ENCODE peak calls at places on chromosome 17, in nine cellular contexts. One of them, this sample, is unnamed.

GRCh38 chr17:21033350-21033749 is 9.5 kb downstream of the USP22 start:
- DNase-seq in suprapubic skin: no peak
- DNase-seq in stimulated activated naive CD4-positive, alpha-beta T cell: no peak
- DNase-seq in GM12865: no peak
- DNase-seq in stomach: no peak
- DNase-seq in stimulated activated CD4-positive, alpha-beta T cell treated with anti-CD3 and anti-CD28 coated beads, TNF-alpha, amount 100 ng/mL, for 48 hours: no peak
- DNase-seq in activated naive CD8-positive, alpha-beta T cell treated with anti-CD3 and anti-CD28 coated beads for 36 hours: no peak
- DNase-seq in mucosa of descending colon: no peak
- DNase-seq in SHP77: no peak
- DNase-seq in this sample: no peak

GRCh38 chr17:74961657-74962360 is 10.8 kb downstream of the HID1 start:
- DNase-seq in suprapubic skin: peak
- DNase-seq in stimulated activated naive CD4-positive, alpha-beta T cell: peak
- DNase-seq in GM12865: peak
- DNase-seq in stomach: peak
- DNase-seq in stimulated activated CD4-positive, alpha-beta T cell treated with anti-CD3 and anti-CD28 coated beads, TNF-alpha, amount 100 ng/mL, for 48 hours: peak
- DNase-seq in activated naive CD8-positive, alpha-beta T cell treated with anti-CD3 and anti-CD28 coated beads for 36 hours: peak
- DNase-seq in mucosa of descending colon: peak
- DNase-seq in SHP77: peak
- DNase-seq in this sample: peak

GRCh38 chr17:38325221-38325851 is 18.4 kb downstream of the GPR179 start:
- DNase-seq in suprapubic skin: no peak
- DNase-seq in stimulated activated naive CD4-positive, alpha-beta T cell: no peak
- DNase-seq in GM12865: no peak
- DNase-seq in stomach: no peak
- DNase-seq in stimulated activated CD4-positive, alpha-beta T cell treated with anti-CD3 and anti-CD28 coated beads, TNF-alpha, amount 100 ng/mL, for 48 hours: no peak
- DNase-seq in activated naive CD8-positive, alpha-beta T cell treated with anti-CD3 and anti-CD28 coated beads for 36 hours: no peak
- DNase-seq in mucosa of descending colon: no peak
- DNase-seq in SHP77: no peak
- DNase-seq in this sample: no peak

GRCh38 chr17:49312722-49313121 is 49.3 kb downstream of the ZNF652 start:
- DNase-seq in suprapubic skin: no peak
- DNase-seq in stimulated activated naive CD4-positive, alpha-beta T cell: no peak
- DNase-seq in GM12865: no peak
- DNase-seq in stomach: no peak
- DNase-seq in stimulated activated CD4-positive, alpha-beta T cell treated with anti-CD3 and anti-CD28 coated beads, TNF-alpha, amount 100 ng/mL, for 48 hours: no peak
- DNase-seq in activated naive CD8-positive, alpha-beta T cell treated with anti-CD3 and anti-CD28 coated beads for 36 hours: no peak
- DNase-seq in mucosa of descending colon: no peak
- DNase-seq in SHP77: no peak
- DNase-seq in this sample: no peak

GRCh38 chr17:81387235-81388060 is 7.8 kb upstream of the BAHCC1 start:
- DNase-seq in suprapubic skin: no peak
- DNase-seq in stimulated activated naive CD4-positive, alpha-beta T cell: no peak
- DNase-seq in GM12865: peak
- DNase-seq in stomach: peak
- DNase-seq in stimulated activated CD4-positive, alpha-beta T cell treated with anti-CD3 and anti-CD28 coated beads, TNF-alpha, amount 100 ng/mL, for 48 hours: peak
- DNase-seq in activated naive CD8-positive, alpha-beta T cell treated with anti-CD3 and anti-CD28 coated beads for 36 hours: peak
- DNase-seq in mucosa of descending colon: peak
- DNase-seq in SHP77: no peak
- DNase-seq in this sample: no peak

GRCh38 chr17:66331038-66331816 is 28.8 kb downstream of the PRKCA start:
- DNase-seq in suprapubic skin: no peak
- DNase-seq in stimulated activated naive CD4-positive, alpha-beta T cell: peak
- DNase-seq in GM12865: no peak
- DNase-seq in stomach: no peak
- DNase-seq in stimulated activated CD4-positive, alpha-beta T cell treated with anti-CD3 and anti-CD28 coated beads, TNF-alpha, amount 100 ng/mL, for 48 hours: no peak
- DNase-seq in activated naive CD8-positive, alpha-beta T cell treated with anti-CD3 and anti-CD28 coated beads for 36 hours: no peak
- DNase-seq in mucosa of descending colon: no peak
- DNase-seq in SHP77: no peak
- DNase-seq in this sample: no peak

GRCh38 chr17:48335858-48336500 is 94.0 kb downstream of the SKAP1 start:
- DNase-seq in suprapubic skin: no peak
- DNase-seq in stimulated activated naive CD4-positive, alpha-beta T cell: no peak
- DNase-seq in GM12865: peak
- DNase-seq in stomach: no peak
- DNase-seq in stimulated activated CD4-positive, alpha-beta T cell treated with anti-CD3 and anti-CD28 coated beads, TNF-alpha, amount 100 ng/mL, for 48 hours: no peak
- DNase-seq in activated naive CD8-positive, alpha-beta T cell treated with anti-CD3 and anti-CD28 coated beads for 36 hours: no peak
- DNase-seq in mucosa of descending colon: no peak
- DNase-seq in SHP77: peak
- DNase-seq in this sample: no peak

GRCh38 chr17:76122411-76123126 is 18.5 kb downstream of the FOXJ1 start:
- DNase-seq in suprapubic skin: no peak
- DNase-seq in stimulated activated naive CD4-positive, alpha-beta T cell: no peak
- DNase-seq in GM12865: no peak
- DNase-seq in stomach: no peak
- DNase-seq in stimulated activated CD4-positive, alpha-beta T cell treated with anti-CD3 and anti-CD28 coated beads, TNF-alpha, amount 100 ng/mL, for 48 hours: no peak
- DNase-seq in activated naive CD8-positive, alpha-beta T cell treated with anti-CD3 and anti-CD28 coated beads for 36 hours: no peak
- DNase-seq in mucosa of descending colon: no peak
- DNase-seq in SHP77: no peak
- DNase-seq in this sample: no peak

GRCh38 chr17:8059131-8059530 is 20.3 kb downstream of the ALOX15B start:
- DNase-seq in suprapubic skin: peak
- DNase-seq in stimulated activated naive CD4-positive, alpha-beta T cell: no peak
- DNase-seq in GM12865: no peak
- DNase-seq in stomach: no peak
- DNase-seq in stimulated activated CD4-positive, alpha-beta T cell treated with anti-CD3 and anti-CD28 coated beads, TNF-alpha, amount 100 ng/mL, for 48 hours: no peak
- DNase-seq in activated naive CD8-positive, alpha-beta T cell treated with anti-CD3 and anti-CD28 coated beads for 36 hours: no peak
- DNase-seq in mucosa of descending colon: no peak
- DNase-seq in SHP77: peak
- DNase-seq in this sample: no peak

GRCh38 chr17:42846594-42847280 is 2.4 kb downstream of the AOC2 start:
- DNase-seq in suprapubic skin: no peak
- DNase-seq in stimulated activated naive CD4-positive, alpha-beta T cell: no peak
- DNase-seq in GM12865: no peak
- DNase-seq in stomach: no peak
- DNase-seq in stimulated activated CD4-positive, alpha-beta T cell treated with anti-CD3 and anti-CD28 coated beads, TNF-alpha, amount 100 ng/mL, for 48 hours: no peak
- DNase-seq in activated naive CD8-positive, alpha-beta T cell treated with anti-CD3 and anti-CD28 coated beads for 36 hours: no peak
- DNase-seq in mucosa of descending colon: no peak
- DNase-seq in SHP77: no peak
- DNase-seq in this sample: no peak

GRCh38 chr17:76969598-76970172 is 101.5 kb downstream of the MGAT5B start:
- DNase-seq in suprapubic skin: no peak
- DNase-seq in stimulated activated naive CD4-positive, alpha-beta T cell: no peak
- DNase-seq in GM12865: no peak
- DNase-seq in stomach: no peak
- DNase-seq in stimulated activated CD4-positive, alpha-beta T cell treated with anti-CD3 and anti-CD28 coated beads, TNF-alpha, amount 100 ng/mL, for 48 hours: no peak
- DNase-seq in activated naive CD8-positive, alpha-beta T cell treated with anti-CD3 and anti-CD28 coated beads for 36 hours: no peak
- DNase-seq in mucosa of descending colon: no peak
- DNase-seq in SHP77: peak
- DNase-seq in this sample: no peak

GRCh38 chr17:41278176-41278955 is 2.9 kb downstream of the KRTAP9-7 start:
- DNase-seq in suprapubic skin: no peak
- DNase-seq in stimulated activated naive CD4-positive, alpha-beta T cell: no peak
- DNase-seq in GM12865: no peak
- DNase-seq in stomach: no peak
- DNase-seq in stimulated activated CD4-positive, alpha-beta T cell treated with anti-CD3 and anti-CD28 coated beads, TNF-alpha, amount 100 ng/mL, for 48 hours: no peak
- DNase-seq in activated naive CD8-positive, alpha-beta T cell treated with anti-CD3 and anti-CD28 coated beads for 36 hours: no peak
- DNase-seq in mucosa of descending colon: no peak
- DNase-seq in SHP77: no peak
- DNase-seq in this sample: no peak

GRCh38 chr17:350706-351435 is 1.7 kb downstream of the RPH3AL start:
- DNase-seq in suprapubic skin: no peak
- DNase-seq in stimulated activated naive CD4-positive, alpha-beta T cell: no peak
- DNase-seq in GM12865: no peak
- DNase-seq in stomach: peak
- DNase-seq in stimulated activated CD4-positive, alpha-beta T cell treated with anti-CD3 and anti-CD28 coated beads, TNF-alpha, amount 100 ng/mL, for 48 hours: no peak
- DNase-seq in activated naive CD8-positive, alpha-beta T cell treated with anti-CD3 and anti-CD28 coated beads for 36 hours: no peak
- DNase-seq in mucosa of descending colon: peak
- DNase-seq in SHP77: peak
- DNase-seq in this sample: no peak

GRCh38 chr17:51819341-51819740 is 339.2 kb downstream of the CA10 start:
- DNase-seq in suprapubic skin: no peak
- DNase-seq in stimulated activated naive CD4-positive, alpha-beta T cell: no peak
- DNase-seq in GM12865: no peak
- DNase-seq in stomach: no peak
- DNase-seq in stimulated activated CD4-positive, alpha-beta T cell treated with anti-CD3 and anti-CD28 coated beads, TNF-alpha, amount 100 ng/mL, for 48 hours: no peak
- DNase-seq in activated naive CD8-positive, alpha-beta T cell treated with anti-CD3 and anti-CD28 coated beads for 36 hours: no peak
- DNase-seq in mucosa of descending colon: no peak
- DNase-seq in SHP77: no peak
- DNase-seq in this sample: no peak

GRCh38 chr17:72191901-72192300 is 71.1 kb downstream of the SOX9 start:
- DNase-seq in suprapubic skin: no peak
- DNase-seq in stimulated activated naive CD4-positive, alpha-beta T cell: no peak
- DNase-seq in GM12865: no peak
- DNase-seq in stomach: no peak
- DNase-seq in stimulated activated CD4-positive, alpha-beta T cell treated with anti-CD3 and anti-CD28 coated beads, TNF-alpha, amount 100 ng/mL, for 48 hours: no peak
- DNase-seq in activated naive CD8-positive, alpha-beta T cell treated with anti-CD3 and anti-CD28 coated beads for 36 hours: no peak
- DNase-seq in mucosa of descending colon: no peak
- DNase-seq in SHP77: no peak
- DNase-seq in this sample: no peak

GRCh38 chr17:60073621-60074020 is 5.1 kb downstream of the HEATR6 start:
- DNase-seq in suprapubic skin: no peak
- DNase-seq in stimulated activated naive CD4-positive, alpha-beta T cell: no peak
- DNase-seq in GM12865: no peak
- DNase-seq in stomach: no peak
- DNase-seq in stimulated activated CD4-positive, alpha-beta T cell treated with anti-CD3 and anti-CD28 coated beads, TNF-alpha, amount 100 ng/mL, for 48 hours: no peak
- DNase-seq in activated naive CD8-positive, alpha-beta T cell treated with anti-CD3 and anti-CD28 coated beads for 36 hours: no peak
- DNase-seq in mucosa of descending colon: no peak
- DNase-seq in SHP77: no peak
- DNase-seq in this sample: no peak

GRCh38 chr17:42305543-42306384 is 17.5 kb downstream of the STAT5A start:
- DNase-seq in suprapubic skin: no peak
- DNase-seq in stimulated activated naive CD4-positive, alpha-beta T cell: peak
- DNase-seq in GM12865: no peak
- DNase-seq in stomach: no peak
- DNase-seq in stimulated activated CD4-positive, alpha-beta T cell treated with anti-CD3 and anti-CD28 coated beads, TNF-alpha, amount 100 ng/mL, for 48 hours: no peak
- DNase-seq in activated naive CD8-positive, alpha-beta T cell treated with anti-CD3 and anti-CD28 coated beads for 36 hours: no peak
- DNase-seq in mucosa of descending colon: no peak
- DNase-seq in SHP77: no peak
- DNase-seq in this sample: no peak

GRCh38 chr17:31561469-31562412 is 170.3 kb downstream of the RAB11FIP4 start:
- DNase-seq in suprapubic skin: no peak
- DNase-seq in stimulated activated naive CD4-positive, alpha-beta T cell: no peak
- DNase-seq in GM12865: no peak
- DNase-seq in stomach: no peak
- DNase-seq in stimulated activated CD4-positive, alpha-beta T cell treated with anti-CD3 and anti-CD28 coated beads, TNF-alpha, amount 100 ng/mL, for 48 hours: no peak
- DNase-seq in activated naive CD8-positive, alpha-beta T cell treated with anti-CD3 and anti-CD28 coated beads for 36 hours: no peak
- DNase-seq in mucosa of descending colon: no peak
- DNase-seq in SHP77: no peak
- DNase-seq in this sample: no peak

GRCh38 chr17:82786427-82786826 is 34.6 kb downstream of the TBCD start:
- DNase-seq in suprapubic skin: no peak
- DNase-seq in stimulated activated naive CD4-positive, alpha-beta T cell: no peak
- DNase-seq in GM12865: no peak
- DNase-seq in stomach: no peak
- DNase-seq in stimulated activated CD4-positive, alpha-beta T cell treated with anti-CD3 and anti-CD28 coated beads, TNF-alpha, amount 100 ng/mL, for 48 hours: no peak
- DNase-seq in activated naive CD8-positive, alpha-beta T cell treated with anti-CD3 and anti-CD28 coated beads for 36 hours: no peak
- DNase-seq in mucosa of descending colon: no peak
- DNase-seq in SHP77: no peak
- DNase-seq in this sample: no peak

GRCh38 chr17:42536048-42536371 is at the start of gene NAGLU:
- DNase-seq in suprapubic skin: peak
- DNase-seq in stimulated activated naive CD4-positive, alpha-beta T cell: peak
- DNase-seq in GM12865: peak
- DNase-seq in stomach: peak
- DNase-seq in stimulated activated CD4-positive, alpha-beta T cell treated with anti-CD3 and anti-CD28 coated beads, TNF-alpha, amount 100 ng/mL, for 48 hours: peak
- DNase-seq in activated naive CD8-positive, alpha-beta T cell treated with anti-CD3 and anti-CD28 coated beads for 36 hours: peak
- DNase-seq in mucosa of descending colon: peak
- DNase-seq in SHP77: peak
- DNase-seq in this sample: peak

GRCh38 chr17:79941088-79942010 is 94.3 kb downstream of the TBC1D16 start:
- DNase-seq in suprapubic skin: no peak
- DNase-seq in stimulated activated naive CD4-positive, alpha-beta T cell: no peak
- DNase-seq in GM12865: no peak
- DNase-seq in stomach: no peak
- DNase-seq in stimulated activated CD4-positive, alpha-beta T cell treated with anti-CD3 and anti-CD28 coated beads, TNF-alpha, amount 100 ng/mL, for 48 hours: no peak
- DNase-seq in activated naive CD8-positive, alpha-beta T cell treated with anti-CD3 and anti-CD28 coated beads for 36 hours: no peak
- DNase-seq in mucosa of descending colon: no peak
- DNase-seq in SHP77: no peak
- DNase-seq in this sample: no peak

GRCh38 chr17:8941980-8942617 is 23.4 kb downstream of the PIK3R5 start:
- DNase-seq in suprapubic skin: no peak
- DNase-seq in stimulated activated naive CD4-positive, alpha-beta T cell: peak
- DNase-seq in GM12865: peak
- DNase-seq in stomach: no peak
- DNase-seq in stimulated activated CD4-positive, alpha-beta T cell treated with anti-CD3 and anti-CD28 coated beads, TNF-alpha, amount 100 ng/mL, for 48 hours: no peak
- DNase-seq in activated naive CD8-positive, alpha-beta T cell treated with anti-CD3 and anti-CD28 coated beads for 36 hours: no peak
- DNase-seq in mucosa of descending colon: no peak
- DNase-seq in SHP77: no peak
- DNase-seq in this sample: peak

GRCh38 chr17:47973541-47973940 is 2.6 kb downstream of the CDK5RAP3 start:
- DNase-seq in suprapubic skin: no peak
- DNase-seq in stimulated activated naive CD4-positive, alpha-beta T cell: no peak
- DNase-seq in GM12865: no peak
- DNase-seq in stomach: no peak
- DNase-seq in stimulated activated CD4-positive, alpha-beta T cell treated with anti-CD3 and anti-CD28 coated beads, TNF-alpha, amount 100 ng/mL, for 48 hours: no peak
- DNase-seq in activated naive CD8-positive, alpha-beta T cell treated with anti-CD3 and anti-CD28 coated beads for 36 hours: no peak
- DNase-seq in mucosa of descending colon: no peak
- DNase-seq in SHP77: no peak
- DNase-seq in this sample: no peak

GRCh38 chr17:59607817-59608403 is 11.8 kb upstream of the CLTC start:
- DNase-seq in suprapubic skin: no peak
- DNase-seq in stimulated activated naive CD4-positive, alpha-beta T cell: no peak
- DNase-seq in GM12865: peak
- DNase-seq in stomach: no peak
- DNase-seq in stimulated activated CD4-positive, alpha-beta T cell treated with anti-CD3 and anti-CD28 coated beads, TNF-alpha, amount 100 ng/mL, for 48 hours: peak
- DNase-seq in activated naive CD8-positive, alpha-beta T cell treated with anti-CD3 and anti-CD28 coated beads for 36 hours: peak
- DNase-seq in mucosa of descending colon: peak
- DNase-seq in SHP77: no peak
- DNase-seq in this sample: no peak

GRCh38 chr17:39922006-39922405 is 3.6 kb upstream of the GSDMB start:
- DNase-seq in suprapubic skin: no peak
- DNase-seq in stimulated activated naive CD4-positive, alpha-beta T cell: no peak
- DNase-seq in GM12865: no peak
- DNase-seq in stomach: no peak
- DNase-seq in stimulated activated CD4-positive, alpha-beta T cell treated with anti-CD3 and anti-CD28 coated beads, TNF-alpha, amount 100 ng/mL, for 48 hours: no peak
- DNase-seq in activated naive CD8-positive, alpha-beta T cell treated with anti-CD3 and anti-CD28 coated beads for 36 hours: no peak
- DNase-seq in mucosa of descending colon: no peak
- DNase-seq in SHP77: no peak
- DNase-seq in this sample: no peak

GRCh38 chr17:19508327-19508867 is 25.3 kb upstream of the SLC47A1 start:
- DNase-seq in suprapubic skin: no peak
- DNase-seq in stimulated activated naive CD4-positive, alpha-beta T cell: peak
- DNase-seq in GM12865: no peak
- DNase-seq in stomach: no peak
- DNase-seq in stimulated activated CD4-positive, alpha-beta T cell treated with anti-CD3 and anti-CD28 coated beads, TNF-alpha, amount 100 ng/mL, for 48 hours: peak
- DNase-seq in activated naive CD8-positive, alpha-beta T cell treated with anti-CD3 and anti-CD28 coated beads for 36 hours: peak
- DNase-seq in mucosa of descending colon: peak
- DNase-seq in SHP77: peak
- DNase-seq in this sample: no peak

GRCh38 chr17:32103476-32104113 is 38.7 kb upstream of the RHOT1 start:
- DNase-seq in suprapubic skin: no peak
- DNase-seq in stimulated activated naive CD4-positive, alpha-beta T cell: no peak
- DNase-seq in GM12865: no peak
- DNase-seq in stomach: peak
- DNase-seq in stimulated activated CD4-positive, alpha-beta T cell treated with anti-CD3 and anti-CD28 coated beads, TNF-alpha, amount 100 ng/mL, for 48 hours: no peak
- DNase-seq in activated naive CD8-positive, alpha-beta T cell treated with anti-CD3 and anti-CD28 coated beads for 36 hours: no peak
- DNase-seq in mucosa of descending colon: no peak
- DNase-seq in SHP77: no peak
- DNase-seq in this sample: no peak

GRCh38 chr17:41615454-41615853 is 2.9 kb upstream of the KRT16 start:
- DNase-seq in suprapubic skin: no peak
- DNase-seq in stimulated activated naive CD4-positive, alpha-beta T cell: no peak
- DNase-seq in GM12865: no peak
- DNase-seq in stomach: no peak
- DNase-seq in stimulated activated CD4-positive, alpha-beta T cell treated with anti-CD3 and anti-CD28 coated beads, TNF-alpha, amount 100 ng/mL, for 48 hours: no peak
- DNase-seq in activated naive CD8-positive, alpha-beta T cell treated with anti-CD3 and anti-CD28 coated beads for 36 hours: no peak
- DNase-seq in mucosa of descending colon: no peak
- DNase-seq in SHP77: no peak
- DNase-seq in this sample: no peak

GRCh38 chr17:33686171-33686570 is 393.1 kb upstream of the ASIC2 start:
- DNase-seq in suprapubic skin: no peak
- DNase-seq in stimulated activated naive CD4-positive, alpha-beta T cell: no peak
- DNase-seq in GM12865: peak
- DNase-seq in stomach: no peak
- DNase-seq in stimulated activated CD4-positive, alpha-beta T cell treated with anti-CD3 and anti-CD28 coated beads, TNF-alpha, amount 100 ng/mL, for 48 hours: peak
- DNase-seq in activated naive CD8-positive, alpha-beta T cell treated with anti-CD3 and anti-CD28 coated beads for 36 hours: peak
- DNase-seq in mucosa of descending colon: peak
- DNase-seq in SHP77: no peak
- DNase-seq in this sample: no peak

GRCh38 chr17:28500712-28501379 is 5.3 kb upstream of the FOXN1 start:
- DNase-seq in suprapubic skin: no peak
- DNase-seq in stimulated activated naive CD4-positive, alpha-beta T cell: no peak
- DNase-seq in GM12865: peak
- DNase-seq in stomach: no peak
- DNase-seq in stimulated activated CD4-positive, alpha-beta T cell treated with anti-CD3 and anti-CD28 coated beads, TNF-alpha, amount 100 ng/mL, for 48 hours: no peak
- DNase-seq in activated naive CD8-positive, alpha-beta T cell treated with anti-CD3 and anti-CD28 coated beads for 36 hours: no peak
- DNase-seq in mucosa of descending colon: no peak
- DNase-seq in SHP77: no peak
- DNase-seq in this sample: no peak

GRCh38 chr17:48611681-48612455 is 1.1 kb upstream of the HOXB7 start:
- DNase-seq in suprapubic skin: no peak
- DNase-seq in stimulated activated naive CD4-positive, alpha-beta T cell: no peak
- DNase-seq in GM12865: no peak
- DNase-seq in stomach: no peak
- DNase-seq in stimulated activated CD4-positive, alpha-beta T cell treated with anti-CD3 and anti-CD28 coated beads, TNF-alpha, amount 100 ng/mL, for 48 hours: no peak
- DNase-seq in activated naive CD8-positive, alpha-beta T cell treated with anti-CD3 and anti-CD28 coated beads for 36 hours: no peak
- DNase-seq in mucosa of descending colon: peak
- DNase-seq in SHP77: peak
- DNase-seq in this sample: no peak